ENCODE peak calls at places on chromosome 22, in ten cellular contexts. One of them, this sample, is unnamed. For H3K27me3 and H3K4me1, the result is how much of the 10 kb centered on the place peaks cover.

GRCh38 chr22:18070556-18071306 is 7.1 kb upstream of the PEX26 start:
- DNase-seq in GM12878: no peak
- DNase-seq in stomach: no peak
- DNase-seq in upper lobe of left lung: no peak
- DNase-seq in CD8-positive, alpha-beta T cell: no peak
- DNase-seq in adipocyte: no peak
- DNase-seq in MM.1S: no peak
- DNase-seq in lung: no peak
- DNase-seq in IMR-90: no peak
- DNase-seq in fibroblast of lung: no peak
- DNase-seq in this sample: no peak

GRCh38 chr22:28855355-28856094 is 27.8 kb upstream of the ZNRF3 start:
- DNase-seq in GM12878: peak
- DNase-seq in stomach: peak
- DNase-seq in upper lobe of left lung: no peak
- DNase-seq in CD8-positive, alpha-beta T cell: peak
- DNase-seq in adipocyte: peak
- DNase-seq in MM.1S: peak
- DNase-seq in lung: peak
- DNase-seq in IMR-90: peak
- DNase-seq in fibroblast of lung: peak
- DNase-seq in this sample: peak

GRCh38 chr22:36385491-36386350 is 2.0 kb downstream of the MYH9 start:
- DNase-seq in GM12878: no peak
- DNase-seq in stomach: peak
- DNase-seq in upper lobe of left lung: no peak
- DNase-seq in CD8-positive, alpha-beta T cell: no peak
- DNase-seq in adipocyte: peak
- DNase-seq in MM.1S: peak
- DNase-seq in lung: peak
- DNase-seq in IMR-90: no peak
- DNase-seq in fibroblast of lung: no peak
- DNase-seq in this sample: peak

GRCh38 chr22:34878996-34879395 is 187.0 kb upstream of the ISX start:
- DNase-seq in GM12878: no peak
- DNase-seq in stomach: no peak
- DNase-seq in upper lobe of left lung: no peak
- DNase-seq in CD8-positive, alpha-beta T cell: no peak
- DNase-seq in adipocyte: peak
- DNase-seq in MM.1S: no peak
- DNase-seq in lung: no peak
- DNase-seq in IMR-90: no peak
- DNase-seq in fibroblast of lung: no peak
- DNase-seq in this sample: no peak

GRCh38 chr22:35887296-35887875 is 141.2 kb downstream of the RBFOX2 start:
- DNase-seq in GM12878: no peak
- DNase-seq in stomach: no peak
- DNase-seq in upper lobe of left lung: no peak
- DNase-seq in CD8-positive, alpha-beta T cell: no peak
- DNase-seq in adipocyte: no peak
- DNase-seq in MM.1S: no peak
- DNase-seq in lung: no peak
- DNase-seq in IMR-90: peak
- DNase-seq in fibroblast of lung: no peak
- DNase-seq in this sample: no peak

GRCh38 chr22:26561756-26562417 is 28.0 kb downstream of the TPST2 start:
- DNase-seq in GM12878: no peak
- DNase-seq in stomach: peak
- DNase-seq in upper lobe of left lung: no peak
- DNase-seq in CD8-positive, alpha-beta T cell: no peak
- DNase-seq in adipocyte: no peak
- DNase-seq in MM.1S: no peak
- DNase-seq in lung: no peak
- DNase-seq in IMR-90: no peak
- DNase-seq in fibroblast of lung: no peak
- DNase-seq in this sample: no peak

GRCh38 chr22:17106161-17106784 is 14.9 kb downstream of the TMEM121B start:
- DNase-seq in GM12878: no peak
- DNase-seq in stomach: no peak
- DNase-seq in upper lobe of left lung: no peak
- DNase-seq in CD8-positive, alpha-beta T cell: no peak
- DNase-seq in adipocyte: no peak
- DNase-seq in MM.1S: no peak
- DNase-seq in lung: no peak
- DNase-seq in IMR-90: no peak
- DNase-seq in fibroblast of lung: no peak
- DNase-seq in this sample: no peak

GRCh38 chr22:48758905-48759875 is 1068.5 kb downstream of the BRD1 start:
- DNase-seq in GM12878: no peak
- DNase-seq in stomach: peak
- DNase-seq in upper lobe of left lung: peak
- DNase-seq in CD8-positive, alpha-beta T cell: no peak
- DNase-seq in adipocyte: no peak
- DNase-seq in MM.1S: no peak
- DNase-seq in lung: peak
- DNase-seq in IMR-90: no peak
- DNase-seq in fibroblast of lung: no peak
- DNase-seq in this sample: no peak

GRCh38 chr22:31400023-31400397 is 606 bp downstream of the DRG1 start:
- DNase-seq in GM12878: no peak
- DNase-seq in stomach: no peak
- DNase-seq in upper lobe of left lung: no peak
- DNase-seq in CD8-positive, alpha-beta T cell: no peak
- DNase-seq in adipocyte: peak
- DNase-seq in MM.1S: no peak
- DNase-seq in lung: no peak
- DNase-seq in IMR-90: peak
- DNase-seq in fibroblast of lung: peak
- DNase-seq in this sample: no peak

GRCh38 chr22:49549256-49549655 is 278.4 kb downstream of the BRD1 start:
- DNase-seq in GM12878: no peak
- DNase-seq in stomach: no peak
- DNase-seq in upper lobe of left lung: no peak
- DNase-seq in CD8-positive, alpha-beta T cell: no peak
- DNase-seq in adipocyte: no peak
- DNase-seq in MM.1S: no peak
- DNase-seq in lung: no peak
- DNase-seq in IMR-90: no peak
- DNase-seq in fibroblast of lung: no peak
- DNase-seq in this sample: no peak

GRCh38 chr22:38455063-38455529 is at the start of gene KCNJ4:
- DNase-seq in GM12878: no peak
- DNase-seq in stomach: no peak
- DNase-seq in upper lobe of left lung: no peak
- DNase-seq in CD8-positive, alpha-beta T cell: no peak
- DNase-seq in adipocyte: no peak
- DNase-seq in MM.1S: no peak
- DNase-seq in lung: no peak
- DNase-seq in IMR-90: no peak
- DNase-seq in fibroblast of lung: no peak
- DNase-seq in this sample: no peak
- H3K27me3 ChIP-seq in GM12878: under half
- H3K27me3 ChIP-seq in stomach: half or more
- H3K27me3 ChIP-seq in upper lobe of left lung: under half
- H3K27me3 ChIP-seq in CD8-positive, alpha-beta T cell: under half
- H3K27me3 ChIP-seq in adipocyte: half or more
- H3K27me3 ChIP-seq in MM.1S: half or more
- H3K27me3 ChIP-seq in lung: under half
- H3K27me3 ChIP-seq in IMR-90: half or more
- H3K27me3 ChIP-seq in fibroblast of lung: half or more
- H3K27me3 ChIP-seq in this sample: under half

DNA sequence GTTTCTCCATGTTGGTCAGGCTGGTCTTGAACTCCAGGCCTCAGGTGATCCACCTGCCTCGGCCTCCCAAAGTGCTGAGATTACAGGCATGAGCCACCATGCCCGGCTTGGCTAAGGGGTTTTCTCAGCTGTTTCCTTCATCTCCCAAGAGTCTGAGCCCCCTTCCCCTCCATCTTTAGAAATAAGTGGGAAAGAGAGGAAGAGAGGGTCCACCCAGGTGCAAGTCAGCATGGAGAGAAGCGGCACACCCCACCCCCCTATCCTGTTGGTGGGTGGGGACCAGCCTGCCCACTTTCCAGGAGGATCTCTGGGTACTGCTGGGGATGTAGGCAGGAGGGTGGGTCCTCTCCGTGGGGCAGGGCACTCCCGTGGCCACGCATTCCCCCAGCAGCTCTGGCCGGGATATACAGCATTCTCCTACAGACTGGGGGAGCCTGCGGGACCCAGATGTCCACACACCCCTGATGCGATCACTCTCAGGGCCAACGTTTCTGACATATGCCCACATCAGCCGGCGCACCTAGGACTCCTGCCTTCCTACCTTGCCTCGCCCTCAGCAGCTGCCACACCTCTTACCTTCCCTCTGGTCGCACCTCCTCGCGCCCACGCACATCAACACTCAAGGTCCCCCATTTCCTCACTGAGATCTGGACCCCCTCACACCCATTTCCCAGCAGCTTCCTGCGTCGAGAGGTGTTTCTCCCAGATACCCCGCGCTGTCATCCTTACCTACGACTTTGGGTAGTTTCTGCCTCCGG is 8.9 kb downstream of the SCARF2 start:
- DNase-seq in GM12878: no peak
- DNase-seq in stomach: no peak
- DNase-seq in upper lobe of left lung: peak
- DNase-seq in CD8-positive, alpha-beta T cell: no peak
- DNase-seq in adipocyte: no peak
- DNase-seq in MM.1S: no peak
- DNase-seq in lung: no peak
- DNase-seq in IMR-90: no peak
- DNase-seq in fibroblast of lung: no peak
- DNase-seq in this sample: no peak
- H3K4me1 ChIP-seq in GM12878: under half
- H3K4me1 ChIP-seq in stomach: half or more
- H3K4me1 ChIP-seq in upper lobe of left lung: under half
- H3K4me1 ChIP-seq in CD8-positive, alpha-beta T cell: under half
- H3K4me1 ChIP-seq in adipocyte: under half
- H3K4me1 ChIP-seq in MM.1S: under half
- H3K4me1 ChIP-seq in lung: under half
- H3K4me1 ChIP-seq in IMR-90: under half
- H3K4me1 ChIP-seq in fibroblast of lung: under half
- H3K4me1 ChIP-seq in this sample: under half

DNA sequence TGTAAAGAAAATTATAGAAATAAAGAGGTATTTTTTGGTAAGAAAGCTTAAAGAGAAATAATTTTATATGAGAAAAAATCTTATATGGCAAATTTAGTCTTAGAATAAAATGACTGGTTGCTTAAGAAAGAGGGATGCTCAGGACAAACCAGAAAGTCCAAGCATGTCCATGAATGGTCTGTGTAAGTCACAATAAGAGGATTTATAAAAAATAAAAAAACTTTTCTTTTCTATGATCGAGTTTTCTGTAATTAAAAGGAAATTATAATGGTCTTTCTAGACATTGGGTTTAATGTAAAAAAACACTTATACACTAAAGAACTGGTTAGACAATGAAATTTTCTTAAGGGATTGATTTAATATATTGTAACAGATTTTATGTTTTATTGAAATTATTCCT is 819.6 kb downstream of the TBC1D22A start:
- DNase-seq in GM12878: no peak
- DNase-seq in stomach: no peak
- DNase-seq in upper lobe of left lung: no peak
- DNase-seq in CD8-positive, alpha-beta T cell: no peak
- DNase-seq in adipocyte: no peak
- DNase-seq in MM.1S: no peak
- DNase-seq in lung: no peak
- DNase-seq in IMR-90: no peak
- DNase-seq in fibroblast of lung: no peak
- DNase-seq in this sample: no peak
- H3K27me3 ChIP-seq in GM12878: under half
- H3K27me3 ChIP-seq in stomach: under half
- H3K27me3 ChIP-seq in upper lobe of left lung: under half
- H3K27me3 ChIP-seq in CD8-positive, alpha-beta T cell: under half
- H3K27me3 ChIP-seq in adipocyte: under half
- H3K27me3 ChIP-seq in MM.1S: under half
- H3K27me3 ChIP-seq in lung: under half
- H3K27me3 ChIP-seq in IMR-90: under half
- H3K27me3 ChIP-seq in fibroblast of lung: under half
- H3K27me3 ChIP-seq in this sample: under half

GRCh38 chr22:46007848-46008261 is 30.9 kb upstream of the WNT7B start:
- DNase-seq in GM12878: no peak
- DNase-seq in stomach: peak
- DNase-seq in upper lobe of left lung: peak
- DNase-seq in CD8-positive, alpha-beta T cell: no peak
- DNase-seq in adipocyte: peak
- DNase-seq in MM.1S: no peak
- DNase-seq in lung: peak
- DNase-seq in IMR-90: peak
- DNase-seq in fibroblast of lung: peak
- DNase-seq in this sample: no peak

GRCh38 chr22:46004105-46004866 is 27.3 kb upstream of the WNT7B start:
- DNase-seq in GM12878: no peak
- DNase-seq in stomach: no peak
- DNase-seq in upper lobe of left lung: no peak
- DNase-seq in CD8-positive, alpha-beta T cell: peak
- DNase-seq in adipocyte: no peak
- DNase-seq in MM.1S: peak
- DNase-seq in lung: no peak
- DNase-seq in IMR-90: no peak
- DNase-seq in fibroblast of lung: no peak
- DNase-seq in this sample: no peak

GRCh38 chr22:46008291-46008690 is 31.3 kb upstream of the WNT7B start:
- DNase-seq in GM12878: no peak
- DNase-seq in stomach: no peak
- DNase-seq in upper lobe of left lung: no peak
- DNase-seq in CD8-positive, alpha-beta T cell: no peak
- DNase-seq in adipocyte: no peak
- DNase-seq in MM.1S: no peak
- DNase-seq in lung: no peak
- DNase-seq in IMR-90: no peak
- DNase-seq in fibroblast of lung: peak
- DNase-seq in this sample: no peak

GRCh38 chr22:46007003-46007847 is 30.3 kb upstream of the WNT7B start:
- DNase-seq in GM12878: no peak
- DNase-seq in stomach: peak
- DNase-seq in upper lobe of left lung: peak
- DNase-seq in CD8-positive, alpha-beta T cell: no peak
- DNase-seq in adipocyte: peak
- DNase-seq in MM.1S: no peak
- DNase-seq in lung: peak
- DNase-seq in IMR-90: peak
- DNase-seq in fibroblast of lung: peak
- DNase-seq in this sample: no peak

DNA sequence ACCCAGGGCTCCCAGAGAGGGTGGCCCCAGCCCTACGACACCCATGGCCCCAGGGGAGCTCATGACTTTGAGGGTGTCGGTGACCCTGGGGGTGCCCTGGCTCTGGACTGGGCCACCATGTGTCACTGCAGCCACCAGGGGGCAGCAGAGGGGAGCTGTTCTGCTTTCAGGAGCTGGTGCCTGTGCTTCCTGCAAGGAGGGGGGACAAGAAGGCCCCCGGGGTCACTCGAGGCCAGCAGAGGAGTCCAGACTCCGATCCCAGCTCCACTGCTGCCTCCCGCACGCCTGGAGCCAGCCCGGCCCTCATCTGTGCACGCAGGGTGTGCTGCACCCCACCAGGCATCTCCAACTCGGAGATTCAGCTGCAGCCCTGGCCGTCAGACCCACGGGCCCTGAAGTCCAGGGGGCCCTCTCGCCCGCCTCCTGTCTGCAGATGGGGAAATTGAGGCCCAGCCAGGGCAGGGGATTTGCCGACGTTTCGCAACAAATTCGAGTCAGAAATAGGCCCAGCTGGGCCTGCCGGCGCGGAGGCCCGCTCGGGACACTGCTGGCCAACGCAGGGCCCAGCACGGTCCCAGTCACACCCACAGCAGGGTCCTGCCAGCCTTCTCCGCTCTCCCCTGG is 29.5 kb upstream of the WNT7B start:
- DNase-seq in GM12878: no peak
- DNase-seq in stomach: peak
- DNase-seq in upper lobe of left lung: peak
- DNase-seq in CD8-positive, alpha-beta T cell: peak
- DNase-seq in adipocyte: peak
- DNase-seq in MM.1S: peak
- DNase-seq in lung: peak
- DNase-seq in IMR-90: peak
- DNase-seq in fibroblast of lung: peak
- DNase-seq in this sample: peak
- H3K4me1 ChIP-seq in GM12878: under half
- H3K4me1 ChIP-seq in stomach: under half
- H3K4me1 ChIP-seq in upper lobe of left lung: under half
- H3K4me1 ChIP-seq in CD8-positive, alpha-beta T cell: under half
- H3K4me1 ChIP-seq in adipocyte: under half
- H3K4me1 ChIP-seq in MM.1S: under half
- H3K4me1 ChIP-seq in lung: under half
- H3K4me1 ChIP-seq in IMR-90: under half
- H3K4me1 ChIP-seq in fibroblast of lung: under half
- H3K4me1 ChIP-seq in this sample: under half

This sample was measured in naive thymus-derived CD4-positive, alpha-beta T cell.